ENCODE peak calls at places on chromosomes 12 and 14, in four cellular contexts. K is HepG2, G is neural progenitor cell, N is endothelial cell of umbilical vein. S is an unnamed sample.

GRCh38 chr14:94907626-94908261 is 137.8 kb upstream of the GSC start:
- DNase-seq in K (no peak), G (no peak), N (no peak), S (peak; percentile 58)

GRCh38 chr12:27732281-27732680 is 21.6 kb downstream of the MRPS35 start:
- DNase-seq in K (peak; percentile 39), G (no peak), N (no peak), S (no peak)

GRCh38 chr12:51678086-51678724 is 87.2 kb downstream of the SCN8A start:
- DNase-seq in K (peak; percentile 50), G (peak; percentile 44), N (peak; percentile 73), S (peak; percentile 63)

GRCh38 chr12:10701226-10701681 is 21.9 kb downstream of the YBX3 start:
- DNase-seq in K (no peak), G (no peak), N (no peak), S (peak; percentile 78)

GRCh38 chr12:87270894-87271293 is 758.3 kb downstream of the C12orf50 start:
- DNase-seq in K (no peak), G (peak; percentile 21), N (no peak), S (peak; percentile 75)

GRCh38 chr12:117836999-117837736 is 131.6 kb downstream of the KSR2 start:
- DNase-seq in K (peak; percentile 35), G (peak; percentile 85), N (peak; percentile 87), S (peak; percentile 81)

GRCh38 chr12:61538951-61539350 is 721.3 kb upstream of the USP15 start:
- DNase-seq in K (no peak), G (peak; percentile 23), N (no peak), S (no peak)

GRCh38 chr12:123520567-123521474 is 12.7 kb downstream of the RILPL1 start:
- DNase-seq in K (no peak), G (no peak), N (no peak), S (no peak)

GRCh38 chr12:79725987-79726386 is 35.2 kb upstream of the PAWR start:
- DNase-seq in K (no peak), G (no peak), N (no peak), S (peak; percentile 76)

GRCh38 chr12:3603576-3603975 is 112.6 kb downstream of the PRMT8 start:
- DNase-seq in K (no peak), G (peak; percentile 23), N (no peak), S (no peak)

GRCh38 chr12:56836317-56836716 is 73.2 kb downstream of the HSD17B6 start:
- DNase-seq in K (no peak), G (no peak), N (no peak), S (peak; percentile 26)

GRCh38 chr12:92242917-92243316 is 97.3 kb upstream of the BTG1 start:
- DNase-seq in K (no peak), G (no peak), N (no peak), S (peak; percentile 65)

GRCh38 chr12:42936991-42937390 is 347.4 kb upstream of the PRICKLE1 start:
- DNase-seq in K (no peak), G (no peak), N (no peak), S (no peak)

GRCh38 chr12:1749019-1749418 is 58.1 kb downstream of the ADIPOR2 start:
- DNase-seq in K (peak; percentile 21), G (no peak), N (no peak), S (no peak)

GRCh38 chr14:101820283-101820798 is 58.8 kb downstream of the PPP2R5C start:
- DNase-seq in K (no peak), G (no peak), N (no peak), S (no peak)
- H3K9ac ChIP-seq in K (no peak overlapping the region), G (no peak overlapping the region), N (no peak overlapping the region), S (no peak overlapping the region)

DNA sequence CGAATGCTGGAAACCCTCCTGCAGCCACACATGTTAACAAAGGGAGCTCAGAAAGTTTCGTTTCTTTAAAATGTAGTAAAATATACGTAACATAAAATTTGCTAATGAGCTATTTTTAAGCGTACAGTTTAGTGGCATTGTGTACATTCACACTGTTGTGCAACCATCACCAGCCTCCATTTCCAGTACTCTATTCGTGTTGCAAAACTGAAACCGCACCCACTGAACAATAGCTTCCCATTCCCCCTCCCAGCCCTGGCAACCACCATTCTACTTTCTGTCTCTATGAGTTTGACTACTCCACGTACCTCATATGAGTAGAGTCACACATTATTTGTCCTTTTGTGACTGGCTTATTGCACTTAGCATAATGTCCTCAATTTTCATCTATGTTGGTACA is 185.8 kb downstream of the TTC7B start:
- DNase-seq in K (no peak), G (no peak), N (no peak), S (no peak)
- H3K4me1 ChIP-seq in K (peaks cover under 1% of the 10 kb centered on the region), G (peaks cover under 1% of the 10 kb centered on the region), N (peaks cover 4% of the 10 kb centered on the region), S (no peaks in the 10 kb centered on the region)

GRCh38 chr14:32950584-32950983 is 11.9 kb downstream of the NPAS3 start:
- DNase-seq in K (no peak), G (no peak), N (no peak), S (no peak)

GRCh38 chr14:32947081-32947480 is 8.4 kb downstream of the NPAS3 start:
- DNase-seq in K (no peak), G (no peak), N (no peak), S (no peak)

DNA sequence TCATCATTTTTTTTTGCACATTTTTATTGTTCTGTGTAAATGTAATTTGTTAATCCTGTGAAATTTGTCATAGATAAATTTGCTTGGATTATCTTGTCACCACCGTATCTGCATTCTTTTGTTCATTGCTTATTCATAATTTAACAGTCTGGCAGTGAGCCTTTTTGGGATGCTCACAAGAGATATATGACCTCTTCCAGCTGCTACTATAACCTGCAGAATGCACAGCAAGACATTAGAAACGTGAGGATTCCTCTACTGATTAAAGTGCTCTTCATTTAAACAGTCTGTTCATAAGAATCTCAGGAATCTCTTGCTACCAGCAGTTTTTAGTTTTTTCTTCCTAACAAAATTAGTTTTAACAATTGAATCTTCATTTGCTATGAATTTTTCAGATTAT is 9.1 kb downstream of the NPAS3 start:
- DNase-seq in K (no peak), G (no peak), N (no peak), S (no peak)
- H3K4me3 ChIP-seq in K (no peak overlapping the region), G (no peak overlapping the region), N (no peak overlapping the region), S (no peak overlapping the region)

GRCh38 chr14:70886421-70887206 is 20.6 kb upstream of the PCNX1 start:
- DNase-seq in K (no peak), G (no peak), N (no peak), S (no peak)
- H3K9ac ChIP-seq in K (no peak overlapping the region), G (no peak overlapping the region), N (no peak overlapping the region), S (no peak overlapping the region)

GRCh38 chr12:6939187-6939540 is 4.5 kb upstream of the RNU7-1 start:
- DNase-seq in K (no peak), G (no peak), N (no peak), S (no peak)
- H3K4me1 ChIP-seq in K (peaks cover 33% of the 10 kb centered on the region), G (peaks cover 11% of the 10 kb centered on the region), N (peaks cover 13% of the 10 kb centered on the region), S (peaks cover 50% of the 10 kb centered on the region)

S was measured in adipocyte.